ENCODE peak calls at places on chromosomes 13 and 19, in nine cellular contexts. O is activated CD8-positive, alpha-beta T cell treated with anti-CD3 and anti-CD28 coated beads for 36 hours; N is choroid plexus epithelial cell; C is osteocyte; X is suprapubic skin; D is astrocyte; I is cardiac fibroblast; E is ascending aorta; L is mesothelial cell of epicardium. B is an unnamed sample.

GRCh38 chr13:67204731-67205130 is 25.4 kb downstream of the PCDH9 start:
- DNase-seq in O (no peak), N (peak; percentile 52), C (no peak), X (no peak), D (peak; percentile 10), I (peak; percentile 53), E (no peak), L (no peak), B (no peak)

GRCh38 chr13:112652512-112653458 is 37.1 kb upstream of the ATP11A start:
- DNase-seq in O (no peak), N (no peak), C (no peak), X (no peak), D (no peak), I (no peak), E (no peak), L (no peak), B (no peak)

GRCh38 chr13:42906257-42906656 is 85.8 kb downstream of the EPSTI1 start:
- DNase-seq in O (no peak), N (no peak), C (no peak), X (no peak), D (no peak), I (no peak), E (no peak), L (no peak), B (no peak)

GRCh38 chr13:32314968-32315254 is 252 bp downstream of the ZAR1L start:
- DNase-seq in O (peak; percentile 89), N (peak; percentile 81), C (no peak), X (no peak), D (peak; percentile 48), I (peak; percentile 68), E (peak; percentile 73), L (no peak), B (no peak)

GRCh38 chr13:51557423-51557822 is 26.8 kb upstream of the WDFY2 start:
- DNase-seq in O (no peak), N (no peak), C (no peak), X (no peak), D (no peak), I (no peak), E (no peak), L (no peak), B (no peak)

GRCh38 chr13:46062190-46062589 is 9.6 kb upstream of the ZC3H13 start:
- DNase-seq in O (no peak), N (peak; percentile 60), C (no peak), X (no peak), D (no peak), I (peak; percentile 86), E (no peak), L (no peak), B (no peak)

GRCh38 chr13:109140777-109141354 is 511.5 kb downstream of the MYO16 start:
- DNase-seq in O (no peak), N (no peak), C (no peak), X (no peak), D (no peak), I (no peak), E (no peak), L (no peak), B (no peak)

GRCh38 chr13:106178816-106179215 is 356.6 kb downstream of the EFNB2 start:
- DNase-seq in O (no peak), N (peak; percentile 34), C (no peak), X (no peak), D (no peak), I (peak; percentile 20), E (no peak), L (no peak), B (no peak)

GRCh38 chr19:38975861-38976271 is 324 bp upstream of the FBXO17 start:
- DNase-seq in O (no peak), N (peak; percentile 51), C (no peak), X (peak; percentile 69), D (peak; percentile 36), I (peak; percentile 38), E (no peak), L (no peak), B (no peak)

GRCh38 chr19:3479819-3480215 is 508 bp downstream of the SMIM24 start:
- DNase-seq in O (peak; percentile 62), N (no peak), C (no peak), X (no peak), D (no peak), I (no peak), E (no peak), L (no peak), B (no peak)

GRCh38 chr13:85864963-85865530 is 65.8 kb upstream of the SLITRK6 start:
- DNase-seq in O (no peak), N (peak; percentile 66), C (no peak), X (no peak), D (peak; percentile 1), I (peak; percentile 1), E (no peak), L (no peak), B (no peak)

GRCh38 chr19:12801466-12802266 is at the start of the genes PRDX2 and THSD8:
- DNase-seq in O (peak; percentile 81), N (peak; percentile 83), C (peak; percentile 91), X (peak; percentile 77), D (no peak), I (peak; percentile 67), E (peak; percentile 79), L (peak; percentile 84), B (peak; percentile 89)

GRCh38 chr13:98664047-98664446 is 87.1 kb upstream of the STK24 start:
- DNase-seq in O (peak; percentile 74), N (peak; percentile 73), C (no peak), X (no peak), D (peak; percentile 93), I (peak; percentile 66), E (no peak), L (no peak), B (no peak)

GRCh38 chr19:5131866-5132561 is 163.1 kb downstream of the KDM4B start:
- DNase-seq in O (peak; percentile 51), N (no peak), C (no peak), X (no peak), D (no peak), I (no peak), E (no peak), L (peak; percentile 68), B (no peak)

GRCh38 chr19:49677232-49677881 is at the start of gene PRMT1:
- DNase-seq in O (no peak), N (peak; percentile 36), C (no peak), X (no peak), D (no peak), I (no peak), E (no peak), L (peak; percentile 71), B (peak; percentile 83)

GRCh38 chr13:104683789-104684188 is 1617.6 kb upstream of the SLC10A2 start:
- DNase-seq in O (no peak), N (no peak), C (no peak), X (no peak), D (no peak), I (no peak), E (no peak), L (no peak), B (no peak)

GRCh38 chr19:33712268-33712667 is 84.4 kb upstream of the KCTD15 start:
- DNase-seq in O (no peak), N (no peak), C (no peak), X (no peak), D (no peak), I (no peak), E (no peak), L (no peak), B (no peak)
- TF ChIP-seq CTCF in O (no peak), N (no peak), C (no peak), X (no peak), D (no peak), I (no peak), E (no peak), L (no peak), B (no peak)

GRCh38 chr13:54536112-54536511 is 1507.5 kb downstream of the OLFM4 start:
- DNase-seq in O (no peak), N (no peak), C (no peak), X (no peak), D (no peak), I (peak; percentile 0), E (no peak), L (no peak), B (no peak)
- TF ChIP-seq CTCF in O (no peak), N (no peak), C (peak; percentile 23), X (no peak), D (no peak), I (no peak), E (no peak), L (no peak), B (peak; percentile 35)

GRCh38 chr19:8506402-8506957 is 4.0 kb upstream of the PRAM1 start:
- DNase-seq in O (no peak), N (no peak), C (no peak), X (no peak), D (no peak), I (no peak), E (no peak), L (no peak), B (no peak)
- TF ChIP-seq CTCF in O (peak; percentile 10), N (no peak), C (no peak), X (no peak), D (no peak), I (no peak), E (no peak), L (no peak), B (peak; percentile 26)

GRCh38 chr19:15555759-15556633 is 47.7 kb downstream of the CYP4F22 start:
- DNase-seq in O (peak; percentile 99), N (peak; percentile 95), C (peak; percentile 94), X (peak; percentile 96), D (peak; percentile 78), I (peak; percentile 95), E (peak; percentile 94), L (peak; percentile 71), B (peak; percentile 85)

GRCh38 chr19:15551183-15552004 is 43.1 kb downstream of the CYP4F22 start:
- DNase-seq in O (peak; percentile 79), N (no peak), C (no peak), X (no peak), D (no peak), I (peak; percentile 27), E (peak; percentile 66), L (no peak), B (no peak)

GRCh38 chr19:15562145-15562544 is 52.9 kb upstream of the CYP4F8 start:
- DNase-seq in O (no peak), N (no peak), C (no peak), X (no peak), D (no peak), I (no peak), E (no peak), L (no peak), B (no peak)

GRCh38 chr19:15557223-15557622 is 48.9 kb downstream of the CYP4F22 start:
- DNase-seq in O (no peak), N (no peak), C (no peak), X (no peak), D (no peak), I (no peak), E (no peak), L (no peak), B (no peak)

GRCh38 chr19:15556634-15557181 is 48.4 kb downstream of the CYP4F22 start:
- DNase-seq in O (no peak), N (no peak), C (no peak), X (no peak), D (no peak), I (no peak), E (no peak), L (no peak), B (no peak)
- TF ChIP-seq CTCF in O (no peak), N (no peak), C (no peak), X (no peak), D (no peak), I (no peak), E (no peak), L (peak; percentile 2), B (no peak)

DNA sequence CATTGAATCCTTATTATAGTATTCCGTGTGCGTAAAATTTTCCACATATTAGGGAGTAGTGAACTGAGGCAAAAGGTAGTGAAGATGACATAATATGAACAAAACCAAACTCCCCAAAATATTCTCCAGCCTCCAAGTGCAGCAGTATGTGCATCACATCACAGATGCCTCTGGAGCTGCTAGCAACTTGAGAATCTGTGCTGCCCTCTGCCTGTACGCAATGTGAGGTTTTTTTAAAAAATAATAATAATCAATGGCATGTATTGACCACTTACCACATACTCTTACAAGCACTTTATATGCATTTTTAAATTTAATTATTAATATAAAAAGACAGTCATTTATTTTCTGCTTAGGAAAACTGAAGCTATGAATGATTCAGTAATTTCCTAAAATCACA is 583.0 kb upstream of the SPRY2 start:
- DNase-seq in O (no peak), N (peak; percentile 36), C (no peak), X (no peak), D (no peak), I (peak; percentile 27), E (no peak), L (no peak), B (no peak)
- TF ChIP-seq CTCF in O (no peak), N (peak; percentile 53), C (peak; percentile 48), X (no peak), D (no peak), I (no peak), E (no peak), L (no peak), B (peak; percentile 54)

B was measured in type B pancreatic cell.